ENCODE peak calls at places on chromosomes 6 and 20, in five cellular contexts. Y is heart right ventricle, Q is choroid plexus epithelial cell, F is testis, C is WERI-Rb-1. J is an unnamed sample.

GRCh38 chr6:140909620-140910019 is 1223.1 kb upstream of the GJE1 start:
- DNase-seq in Y (no peak), F (no peak), C (no peak), Q (no peak), J (no peak)

GRCh38 chr20:56760610-56761009 is 131.5 kb downstream of the TFAP2C start:
- DNase-seq in Y (no peak), F (no peak), C (no peak), Q (no peak), J (no peak)

GRCh38 chr6:15922510-15923307 is 206.2 kb upstream of the MYLIP start:
- DNase-seq in F (no peak), C (no peak), Y (no peak), Q (peak), J (no peak)

GRCh38 chr20:5349448-5349847 is 32.7 kb upstream of the PROKR2 start:
- DNase-seq in Y (no peak), Q (peak), F (no peak), C (no peak), J (no peak)

GRCh38 chr6:154926366-154926765 is 68.7 kb upstream of the TIAM2 start:
- DNase-seq in Y (no peak), F (no peak), Q (no peak), C (no peak), J (no peak)

GRCh38 chr6:100475554-100476325 is 11.0 kb upstream of the SIM1 start:
- DNase-seq in C (no peak), Y (no peak), F (no peak), Q (no peak), J (peak)

GRCh38 chr20:2806351-2806701 is 5.9 kb upstream of the CPXM1 start:
- DNase-seq in F (no peak), Q (no peak), Y (no peak), C (no peak), J (no peak)

GRCh38 chr6:106600329-106600728 is 29.0 kb downstream of the RTN4IP1 start:
- DNase-seq in F (no peak), Q (no peak), C (no peak), Y (no peak), J (no peak)

GRCh38 chr6:45808917-45809316 is 206.7 kb downstream of the CLIC5 start:
- DNase-seq in Y (no peak), F (no peak), Q (no peak), C (no peak), J (no peak)

GRCh38 chr6:45803071-45803470 is 212.6 kb downstream of the CLIC5 start:
- DNase-seq in Q (no peak), F (no peak), Y (no peak), C (no peak), J (no peak)

GRCh38 chr6:45808041-45808440 is 207.6 kb downstream of the CLIC5 start:
- DNase-seq in Y (no peak), C (no peak), Q (no peak), F (no peak), J (no peak)

GRCh38 chr6:45807610-45808009 is 208.1 kb downstream of the CLIC5 start:
- DNase-seq in F (no peak), C (no peak), Y (no peak), Q (no peak), J (no peak)

GRCh38 chr6:45806172-45806571 is 209.5 kb downstream of the CLIC5 start:
- DNase-seq in F (no peak), Q (no peak), C (no peak), Y (no peak), J (no peak)
- TF ChIP-seq CTCF in F (no peak), Q (no peak), C (no peak), Y (no peak), J (no peak)

DNA sequence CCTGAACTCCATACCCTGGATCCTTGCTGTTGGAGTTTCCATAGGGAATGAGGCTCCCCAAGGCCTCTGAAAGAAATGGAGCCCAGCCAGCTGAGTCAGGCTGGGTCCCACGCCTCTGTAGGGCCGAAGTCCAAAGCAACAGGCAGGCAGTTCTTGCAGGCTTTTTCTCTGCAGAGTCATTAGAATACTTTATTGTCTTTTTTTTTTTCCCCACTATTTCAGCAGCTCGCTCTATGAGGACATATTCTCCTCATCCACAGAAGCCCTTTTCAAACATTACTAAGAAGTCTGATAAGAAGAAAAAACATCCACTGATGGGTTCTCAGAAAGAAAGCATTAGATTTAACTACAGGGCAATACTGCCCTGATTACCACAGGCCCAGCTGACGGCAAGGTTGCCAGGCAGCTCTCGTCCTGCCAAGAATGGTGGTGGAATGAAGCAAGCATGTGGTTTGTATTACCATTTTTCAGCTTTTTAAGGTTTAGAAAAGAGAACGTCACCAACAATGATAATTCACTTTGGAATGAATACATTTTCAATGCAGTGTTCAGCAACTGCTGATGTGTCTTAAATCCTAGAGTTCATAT is 223.4 kb upstream of the CITED2 start:
- DNase-seq in Y (peak), F (peak), C (no peak), Q (peak), J (no peak)
- H3K4me3 ChIP-seq in Y (no peak), F (no peak), C (no peak), Q (no peak), J (no peak)

GRCh38 chr20:10550204-10551118 is 115.4 kb downstream of the SLX4IP start:
- DNase-seq in Q (no peak), F (no peak), Y (no peak), C (no peak), J (no peak)

GRCh38 chr20:10554285-10554684 is 119.2 kb downstream of the SLX4IP start:
- DNase-seq in Y (no peak), Q (no peak), C (no peak), F (no peak), J (no peak)

GRCh38 chr20:10549511-10549910 is 114.4 kb downstream of the SLX4IP start:
- DNase-seq in Q (no peak), F (no peak), C (no peak), Y (no peak), J (no peak)

GRCh38 chr20:10553326-10553984 is 118.3 kb downstream of the SLX4IP start:
- DNase-seq in C (peak), Q (peak), Y (peak), F (peak), J (no peak)

GRCh38 chr20:10551732-10552724 is 116.9 kb downstream of the SLX4IP start:
- DNase-seq in Q (peak), Y (no peak), C (peak), F (no peak), J (peak)
- TF ChIP-seq CTCF in Q (peak), Y (no peak), C (no peak), F (no peak), J (no peak)

GRCh38 chr6:2148748-2149147 is 96.7 kb downstream of the GMDS start:
- DNase-seq in Q (no peak), Y (no peak), C (no peak), F (no peak), J (no peak)

GRCh38 chr6:2149370-2150006 is 95.9 kb downstream of the GMDS start:
- DNase-seq in C (no peak), F (no peak), Q (no peak), Y (no peak), J (no peak)

DNA sequence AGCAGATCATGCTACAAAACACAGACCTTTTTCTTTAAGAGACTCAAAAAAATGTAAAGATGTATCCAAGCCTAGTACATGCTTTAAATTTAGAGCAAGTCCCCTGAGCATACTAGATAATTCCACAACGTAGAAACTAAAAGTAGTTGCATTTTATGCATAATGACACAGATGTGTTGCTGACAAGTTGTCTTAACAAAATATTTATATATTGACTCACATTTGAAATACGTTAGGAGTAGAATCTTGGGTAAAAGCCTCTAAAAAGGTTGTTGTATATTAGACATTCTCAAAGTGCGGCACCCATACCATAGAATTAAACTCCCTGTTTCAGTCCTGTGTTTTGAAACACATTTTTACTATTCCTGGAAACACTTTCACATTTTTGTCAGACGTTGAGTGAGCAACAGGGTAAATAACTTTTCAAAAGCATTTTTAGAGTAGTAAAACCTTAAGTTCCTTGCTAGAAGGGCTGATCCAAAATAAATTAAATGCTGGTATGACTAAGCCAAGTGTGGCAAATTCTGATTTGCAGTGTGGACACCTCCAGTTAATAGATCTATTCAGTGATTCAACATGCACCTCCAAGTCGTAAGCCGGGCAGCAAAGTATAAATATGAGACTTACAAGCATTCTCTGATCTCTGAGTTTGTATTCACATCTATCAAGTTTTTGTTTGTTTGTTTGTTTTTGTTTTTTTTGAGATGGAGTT is 97.5 kb downstream of the GMDS start:
- DNase-seq in C (no peak), Y (no peak), F (no peak), Q (peak), J (no peak)
- H3K4me3 ChIP-seq in C (no peak), Y (no peak), F (no peak), Q (no peak), J (no peak)

DNA sequence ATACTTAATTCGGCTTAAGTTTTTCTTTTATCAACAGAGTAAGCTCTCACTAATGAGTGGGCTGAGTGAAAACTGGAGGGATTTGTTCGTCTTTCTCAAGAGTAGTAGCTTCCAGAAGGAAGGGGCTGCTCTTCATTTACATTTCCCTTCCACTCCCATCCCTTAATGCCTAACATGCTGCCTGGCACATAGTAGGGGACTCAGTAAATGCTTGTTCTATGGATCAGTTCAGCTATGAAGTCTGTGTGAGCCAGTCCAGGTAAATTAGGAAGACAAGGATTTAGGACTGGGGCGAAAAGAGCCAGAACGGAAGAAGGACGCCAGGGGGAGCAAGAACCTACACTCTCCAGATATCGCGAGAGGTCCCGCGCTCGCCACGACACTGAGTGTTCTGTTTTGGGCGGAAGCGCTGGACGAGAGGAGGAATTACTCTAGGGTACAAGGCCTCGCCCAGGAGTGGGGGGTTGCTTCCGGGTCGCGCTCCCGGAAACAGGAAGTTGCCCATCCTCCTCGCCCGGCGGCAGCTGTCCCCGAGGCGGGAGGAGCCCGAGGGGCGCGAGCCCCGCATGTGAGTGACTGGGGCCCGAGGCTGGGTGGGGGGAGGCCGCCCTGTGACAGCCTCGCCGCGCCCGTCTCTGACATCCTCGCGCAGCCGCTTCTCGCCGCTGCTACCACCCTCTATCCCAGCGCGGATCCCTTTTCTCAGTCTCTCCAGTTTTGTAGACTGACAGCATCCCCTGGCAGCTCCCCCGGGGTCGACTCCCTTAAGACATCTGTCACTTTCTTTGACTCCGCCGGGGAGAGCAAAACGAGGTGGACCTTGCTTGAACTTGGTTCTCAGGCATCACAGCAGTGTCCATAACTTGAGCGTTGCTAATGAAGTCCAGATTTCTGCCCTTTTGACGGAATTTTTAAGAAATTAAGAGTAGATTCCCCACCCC is at the start of gene C6orf89:
- DNase-seq in F (peak), Y (peak), C (peak), Q (peak), J (peak)
- TF ChIP-seq CTCF in F (peak), Y (peak), C (peak), Q (peak), J (peak)

DNA sequence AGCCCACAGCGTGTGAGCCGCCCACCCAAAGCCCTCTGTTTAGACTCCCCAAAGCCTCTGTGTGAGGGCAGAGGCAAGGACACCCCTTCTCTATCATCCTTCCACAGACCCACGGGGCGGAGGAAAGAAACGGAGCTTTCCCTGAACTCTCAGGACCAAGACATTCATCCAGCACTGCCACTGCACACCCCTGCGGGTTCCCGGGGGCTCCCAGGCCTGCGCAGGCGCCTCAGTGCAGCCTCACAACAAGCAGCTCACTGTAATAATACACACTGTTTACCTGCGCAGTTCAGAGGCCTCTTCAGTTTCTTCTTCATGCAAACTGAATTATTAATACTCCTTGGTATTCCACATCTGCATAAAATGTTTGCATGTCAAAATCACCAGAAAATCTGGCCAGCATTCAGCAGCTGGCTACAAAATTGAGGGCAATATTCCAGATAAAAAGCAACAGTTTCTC is 45.6 kb downstream of the NINL start:
- DNase-seq in Y (no peak), F (no peak), C (no peak), Q (peak), J (no peak)
- H3K4me3 ChIP-seq in Y (peak), F (peak), C (no peak), Q (no peak), J (peak)

DNA sequence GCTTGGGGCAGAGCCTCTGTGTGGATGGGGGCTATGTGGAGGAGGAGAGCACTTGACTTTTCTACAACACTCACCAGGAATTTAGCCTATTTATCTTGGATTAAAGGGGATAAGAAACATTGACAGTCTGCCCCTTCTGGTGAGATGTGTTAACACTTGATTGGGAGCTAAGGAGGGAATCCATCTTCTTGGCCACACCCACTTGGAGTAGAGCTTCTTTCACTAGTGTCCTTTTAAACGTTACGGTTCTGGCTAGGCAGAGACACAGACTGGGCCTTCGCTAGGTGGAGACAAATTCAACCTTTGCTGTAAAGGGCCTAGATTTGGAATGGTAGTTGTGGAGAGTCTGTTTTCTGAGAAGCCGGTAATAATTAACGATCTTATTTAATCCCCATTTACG is 15.5 kb upstream of the TPBG start:
- DNase-seq in C (peak), F (no peak), Q (no peak), Y (no peak), J (no peak)
- TF ChIP-seq CTCF in C (peak), F (no peak), Q (peak), Y (no peak), J (no peak)

GRCh38 chr6:39936857-39937256 is 2.6 kb upstream of the MOCS1 start:
- DNase-seq in Y (no peak), Q (no peak), F (no peak), C (no peak), J (no peak)

GRCh38 chr6:39933669-39934059 is 598 bp downstream of the MOCS1 start:
- DNase-seq in C (no peak), F (no peak), Q (no peak), Y (no peak), J (no peak)

GRCh38 chr6:39932386-39932785 is 1.9 kb downstream of the MOCS1 start:
- DNase-seq in C (peak), F (no peak), Q (no peak), Y (no peak), J (no peak)

GRCh38 chr6:39931607-39932006 is 2.7 kb downstream of the MOCS1 start:
- DNase-seq in Y (no peak), C (peak), Q (no peak), F (no peak), J (no peak)

DNA sequence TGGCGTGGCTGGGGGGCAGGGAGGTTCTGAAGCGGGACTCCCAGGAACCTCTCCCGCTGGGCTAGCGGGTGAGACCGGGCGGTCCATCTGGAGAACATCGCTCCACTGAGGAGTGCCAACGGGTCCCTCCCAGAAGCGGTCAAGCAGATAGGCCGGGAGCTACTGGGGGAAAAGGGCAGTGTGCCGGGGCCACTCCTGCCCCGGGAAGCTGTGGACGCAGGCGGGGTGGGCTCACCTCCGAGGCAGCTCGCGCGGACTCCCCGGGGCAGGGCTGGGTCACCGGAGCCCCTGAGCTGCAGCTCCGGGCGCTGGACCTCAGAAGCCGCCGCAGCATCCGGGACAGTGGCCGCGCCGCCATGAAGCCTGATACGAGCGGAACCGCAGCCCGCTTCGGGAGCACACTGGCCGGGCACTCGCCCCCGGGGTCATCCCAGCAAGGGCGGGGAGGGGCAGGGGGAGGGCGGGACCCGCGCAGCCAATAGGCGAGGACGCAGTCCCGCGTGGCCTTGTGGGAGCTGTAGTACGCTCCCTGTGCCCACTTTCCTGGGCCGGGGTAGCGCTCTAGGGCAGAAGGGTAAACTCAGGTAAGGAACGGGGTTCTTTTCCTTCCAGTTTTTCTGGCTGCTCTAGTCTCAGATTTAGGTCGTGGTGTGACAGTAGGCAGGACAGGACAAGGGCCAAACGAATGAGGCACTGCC is at the start of gene MOCS1:
- DNase-seq in Y (peak), F (peak), C (peak), Q (peak), J (no peak)
- H3K4me3 ChIP-seq in Y (peak), F (peak), C (peak), Q (peak), J (no peak)